ENCODE peak calls at places on chromosomes 13 and 19, in four cellular contexts. T is neuronal stem cell, V is B cell, Z is Karpas-422. G is an unnamed sample.
A peak's percentile ranks its signal among the peaks of the same experiment; 100 is the strongest.

GRCh38 chr19:46698395-46699321 is 18.3 kb downstream of the PRKD2 start:
- DNase-seq in T (no peak), V (no peak), Z (no peak), G (no peak)

GRCh38 chr13:40648040-40648439 is 18.4 kb downstream of the FOXO1 start:
- DNase-seq in T (no peak), V (no peak), Z (no peak), G (no peak)

GRCh38 chr19:13784731-13785452 is 10.4 kb upstream of the ZSWIM4 start:
- DNase-seq in T (no peak), V (peak; percentile 72), Z (peak; percentile 83), G (peak; percentile 47)

GRCh38 chr19:45798995-45799517 is 6.4 kb upstream of the DMWD start:
- DNase-seq in T (no peak), V (peak; percentile 58), Z (peak; percentile 79), G (peak; percentile 45)

GRCh38 chr19:9847087-9847671 is 12.1 kb downstream of the PIN1 start:
- DNase-seq in T (no peak), V (no peak), Z (peak; percentile 67), G (peak; percentile 38)

GRCh38 chr19:16032509-16033135 is 43.7 kb upstream of the TPM4 start:
- DNase-seq in T (no peak), V (no peak), Z (no peak), G (no peak)

GRCh38 chr19:30317403-30317802 is 54.8 kb upstream of the ZNF536 start:
- DNase-seq in T (no peak), V (no peak), Z (no peak), G (no peak)

GRCh38 chr19:38849147-38849745 is 540 bp downstream of the HNRNPL start:
- DNase-seq in T (peak; percentile 96), V (peak; percentile 98), Z (peak; percentile 99), G (peak; percentile 98)

GRCh38 chr13:71870036-71870435 is 3.0 kb upstream of the DACH1 start:
- DNase-seq in T (no peak), V (no peak), Z (no peak), G (no peak)

GRCh38 chr19:4014541-4015491 is 7.3 kb downstream of the PIAS4 start:
- DNase-seq in T (no peak), V (no peak), Z (peak; percentile 58), G (no peak)

GRCh38 chr13:41061914-41062837 is 867 bp downstream of the WBP4 start:
- DNase-seq in T (no peak), V (no peak), Z (peak; percentile 81), G (no peak)

GRCh38 chr19:52007436-52007804 is 591 bp downstream of the ZNF615 start:
- DNase-seq in T (peak; percentile 26), V (no peak), Z (no peak), G (no peak)

GRCh38 chr19:50046649-50047503 is 21.1 kb downstream of the ZNF473 start:
- DNase-seq in T (no peak), V (no peak), Z (peak; percentile 78), G (peak; percentile 74)

GRCh38 chr19:30369833-30370232 is 2.4 kb upstream of the ZNF536 start:
- DNase-seq in T (no peak), V (no peak), Z (no peak), G (no peak)

GRCh38 chr13:113601166-113602070 is 16.9 kb downstream of the TFDP1 start:
- DNase-seq in T (no peak), V (no peak), Z (no peak), G (no peak)

GRCh38 chr19:35167251-35168119 is 12.9 kb downstream of the FXYD5 start:
- DNase-seq in T (no peak), V (no peak), Z (no peak), G (no peak)

GRCh38 chr13:98563071-98563470 is 13.8 kb downstream of the STK24 start:
- DNase-seq in T (no peak), V (peak; percentile 71), Z (no peak), G (no peak)

GRCh38 chr13:109180905-109181425 is 551.6 kb downstream of the MYO16 start:
- DNase-seq in T (no peak), V (no peak), Z (no peak), G (no peak)

GRCh38 chr13:55528434-55528833 is 1612.3 kb upstream of the PRR20A start:
- DNase-seq in T (no peak), V (no peak), Z (no peak), G (no peak)

G was measured in omental fat pad.